ENCODE peak calls at places on chromosome 15, in seven cellular contexts. I, C, B, A, F, W and Q are unnamed samples.

GRCh38 chr15:48695088-48695834 is 49.8 kb upstream of the FBN1 start:
- DNase-seq in C (no peak), A (peak), B (no peak), F (no peak), I (no peak), W (no peak), Q (peak)

GRCh38 chr15:57184502-57184901 is 191.8 kb upstream of the CGNL1 start:
- DNase-seq in W (no peak), F (no peak), I (no peak), C (no peak), B (no peak), A (no peak), Q (no peak)

GRCh38 chr15:93333826-93334225 is 244.8 kb upstream of the RGMA start:
- DNase-seq in F (no peak), B (no peak), A (no peak), C (no peak), I (no peak), W (no peak), Q (no peak)

GRCh38 chr15:69081310-69082004 is 67.0 kb downstream of the NOX5 start:
- DNase-seq in I (peak), W (peak), F (peak), A (peak), B (peak), C (peak), Q (no peak)

GRCh38 chr15:67820992-67821783 is 4.1 kb upstream of the SKOR1 start:
- DNase-seq in I (peak), F (no peak), C (peak), W (peak), B (no peak), A (peak), Q (no peak)

GRCh38 chr15:91942676-91943417 is 89.3 kb downstream of the SLCO3A1 start:
- DNase-seq in C (peak), A (peak), I (peak), F (peak), W (peak), B (peak), Q (no peak)

GRCh38 chr15:99998661-99999101 is 265.4 kb upstream of the LYSMD4 start:
- DNase-seq in F (peak), C (no peak), A (no peak), W (no peak), B (no peak), I (no peak), Q (no peak)

GRCh38 chr15:63915209-63915887 is 81.6 kb upstream of the HERC1 start:
- DNase-seq in B (no peak), F (no peak), I (no peak), W (peak), A (no peak), C (no peak), Q (no peak)

GRCh38 chr15:84887928-84888327 is 3.5 kb downstream of the SLC28A1 start:
- DNase-seq in W (no peak), F (no peak), A (no peak), I (no peak), B (no peak), C (no peak), Q (no peak)

GRCh38 chr15:62431391-62431790 is 266.3 kb upstream of the C2CD4B start:
- DNase-seq in A (no peak), I (no peak), C (no peak), W (no peak), F (no peak), B (no peak), Q (no peak)

GRCh38 chr15:48856947-48857346 is 21.0 kb upstream of the EID1 start:
- DNase-seq in B (no peak), I (no peak), A (peak), F (no peak), W (no peak), C (no peak), Q (no peak)

GRCh38 chr15:34890424-34890823 is 79.1 kb downstream of the AQR start:
- DNase-seq in W (no peak), A (no peak), I (no peak), B (no peak), C (no peak), F (no peak), Q (no peak)

GRCh38 chr15:62927196-62927595 is 115.4 kb upstream of the TPM1 start:
- DNase-seq in I (no peak), F (no peak), C (no peak), B (no peak), W (no peak), A (no peak), Q (no peak)

GRCh38 chr15:46996331-46996730 is 721.0 kb upstream of the SEMA6D start:
- DNase-seq in F (no peak), W (no peak), B (no peak), C (no peak), A (no peak), I (no peak), Q (no peak)

GRCh38 chr15:38886315-38887163 is 321.9 kb upstream of the RASGRP1 start:
- DNase-seq in B (no peak), W (no peak), C (no peak), A (peak), I (no peak), F (no peak), Q (no peak)

GRCh38 chr15:40569139-40569953 is at the start of gene RPUSD2:
- DNase-seq in B (peak), A (peak), I (peak), F (peak), W (peak), C (peak), Q (peak)

GRCh38 chr15:40565333-40566238 is 744 bp upstream of the CCDC32 start:
- DNase-seq in C (no peak), B (no peak), A (no peak), F (peak), W (no peak), I (no peak), Q (no peak)

GRCh38 chr15:40562691-40563090 is 2.2 kb downstream of the CCDC32 start:
- DNase-seq in W (no peak), C (no peak), B (no peak), I (no peak), F (peak), A (no peak), Q (no peak)

GRCh38 chr15:40564591-40565332 is at the start of gene CCDC32:
- DNase-seq in I (peak), F (peak), A (peak), B (peak), C (peak), W (peak), Q (peak)

DNA sequence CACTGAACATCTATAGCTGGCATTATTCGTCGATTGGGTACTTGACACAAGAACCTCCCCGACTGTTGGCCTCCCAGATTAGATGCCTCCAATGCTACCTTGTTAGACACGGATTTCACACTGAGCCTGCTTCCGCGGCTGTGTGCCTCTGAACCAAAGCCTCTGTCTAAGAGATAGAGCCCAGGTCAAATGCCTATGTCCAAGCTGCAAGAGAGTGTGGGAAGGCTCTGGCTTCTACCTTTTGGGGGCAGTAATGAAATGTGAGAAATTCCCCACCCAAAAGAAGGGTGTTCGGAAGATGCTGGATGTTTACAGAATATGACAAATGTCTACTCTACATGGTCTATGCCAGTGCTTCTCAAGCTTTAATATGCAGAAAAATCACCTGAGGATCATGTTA is 2.0 kb upstream of the RPUSD2 start:
- DNase-seq in I (no peak), A (peak), C (no peak), B (no peak), W (no peak), F (no peak), Q (no peak)
- TF ChIP-seq CTCF in I (no peak), A (peak), C (no peak), B (no peak), W (no peak), F (no peak), Q (peak)

GRCh38 chr15:70851889-70852288 is 2.1 kb downstream of the LARP6 start:
- DNase-seq in F (no peak), W (no peak), I (no peak), B (no peak), A (no peak), C (no peak), Q (no peak)
- H3K4me3 ChIP-seq in F (peak), W (peak), I (no peak), B (no peak), A (peak), C (no peak), Q (no peak)

GRCh38 chr15:90529369-90530249 is at the start of gene CRTC3:
- DNase-seq in I (peak), W (peak), B (peak), A (peak), C (peak), F (no peak), Q (no peak)
- TF ChIP-seq CTCF in I (no peak), W (no peak), B (no peak), A (no peak), C (peak), F (no peak), Q (no peak)

GRCh38 chr15:28096720-28097431 is 2.2 kb downstream of the OCA2 start:
- DNase-seq in B (no peak), F (peak), A (no peak), W (peak), C (no peak), I (peak), Q (no peak)

GRCh38 chr15:28097656-28098359 is 1.3 kb downstream of the OCA2 start:
- DNase-seq in W (no peak), C (no peak), F (peak), I (peak), B (no peak), A (no peak), Q (no peak)

GRCh38 chr15:28098766-28099554 is at the start of gene OCA2:
- DNase-seq in F (peak), A (peak), C (peak), I (peak), B (no peak), W (peak), Q (peak)

GRCh38 chr15:28099555-28100140 is 533 bp upstream of the OCA2 start:
- DNase-seq in C (no peak), I (no peak), A (no peak), B (no peak), F (no peak), W (no peak), Q (no peak)

GRCh38 chr15:28098360-28098765 is 752 bp downstream of the OCA2 start:
- DNase-seq in W (peak), F (peak), C (no peak), I (peak), B (no peak), A (no peak), Q (no peak)
- H3K4me3 ChIP-seq in W (no peak), F (no peak), C (no peak), I (no peak), B (no peak), A (no peak), Q (peak)

GRCh38 chr15:80977627-80978036 is 12.0 kb downstream of the MESD start:
- DNase-seq in C (peak), F (no peak), B (peak), I (peak), W (peak), A (peak), Q (no peak)
- TF ChIP-seq CTCF in C (peak), F (peak), B (peak), I (peak), W (peak), A (peak), Q (peak)

GRCh38 chr15:89765694-89766093 is 10.4 kb upstream of the MESP2 start:
- DNase-seq in I (no peak), C (no peak), W (no peak), A (no peak), B (no peak), F (no peak), Q (no peak)
- H3K4me3 ChIP-seq in I (no peak), C (no peak), W (no peak), A (no peak), B (no peak), F (no peak), Q (no peak)

GRCh38 chr15:75639191-75639708 is 774 bp downstream of the IMP3 start:
- DNase-seq in I (no peak), C (no peak), W (no peak), A (peak), F (no peak), B (no peak), Q (no peak)

GRCh38 chr15:75639709-75640482 is at the start of gene IMP3:
- DNase-seq in A (peak), B (peak), I (peak), F (peak), W (peak), C (peak), Q (peak)

GRCh38 chr15:75641176-75641498 is 1.1 kb upstream of the IMP3 start:
- DNase-seq in C (no peak), B (no peak), A (no peak), W (no peak), F (no peak), I (no peak), Q (no peak)

GRCh38 chr15:75641603-75642002 is 1.6 kb upstream of the IMP3 start:
- DNase-seq in W (no peak), A (no peak), B (no peak), I (no peak), C (no peak), F (no peak), Q (no peak)

DNA sequence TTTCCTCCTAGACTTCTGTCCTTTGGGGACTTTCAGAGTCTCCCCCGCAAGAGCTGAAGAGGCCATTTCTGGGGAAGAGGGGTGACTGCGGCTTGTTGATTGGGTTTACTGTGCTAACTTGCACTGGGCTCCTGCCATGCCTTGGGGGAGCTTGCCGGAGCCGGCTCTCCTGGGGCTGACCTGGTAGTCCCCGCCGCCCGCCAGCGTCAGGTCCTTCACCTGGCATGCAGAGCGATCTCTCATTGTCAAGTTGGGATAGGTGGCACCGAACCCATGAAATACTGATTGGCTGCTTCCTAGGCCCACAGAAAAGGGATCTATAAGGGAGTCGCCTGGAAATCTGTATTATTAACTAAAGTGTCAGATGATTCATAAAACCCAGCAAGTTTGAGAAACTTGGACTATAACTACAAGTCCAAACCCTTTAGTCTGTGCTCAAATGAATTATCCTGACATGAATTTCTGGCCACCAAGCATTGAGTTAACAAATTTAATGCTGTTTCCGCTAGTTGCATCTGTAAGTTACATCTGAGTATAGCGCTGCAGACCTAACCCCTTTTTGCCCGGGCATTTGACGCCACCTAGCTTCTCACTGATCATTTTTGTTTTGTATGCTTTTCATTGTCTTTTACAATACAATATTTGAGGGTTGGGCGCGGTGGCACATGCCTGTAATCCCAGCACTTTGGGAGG is 605 bp upstream of the IMP3 start:
- DNase-seq in W (no peak), C (no peak), A (peak), F (no peak), I (no peak), B (no peak), Q (no peak)
- TF ChIP-seq CTCF in W (no peak), C (peak), A (peak), F (no peak), I (no peak), B (no peak), Q (peak)

DNA sequence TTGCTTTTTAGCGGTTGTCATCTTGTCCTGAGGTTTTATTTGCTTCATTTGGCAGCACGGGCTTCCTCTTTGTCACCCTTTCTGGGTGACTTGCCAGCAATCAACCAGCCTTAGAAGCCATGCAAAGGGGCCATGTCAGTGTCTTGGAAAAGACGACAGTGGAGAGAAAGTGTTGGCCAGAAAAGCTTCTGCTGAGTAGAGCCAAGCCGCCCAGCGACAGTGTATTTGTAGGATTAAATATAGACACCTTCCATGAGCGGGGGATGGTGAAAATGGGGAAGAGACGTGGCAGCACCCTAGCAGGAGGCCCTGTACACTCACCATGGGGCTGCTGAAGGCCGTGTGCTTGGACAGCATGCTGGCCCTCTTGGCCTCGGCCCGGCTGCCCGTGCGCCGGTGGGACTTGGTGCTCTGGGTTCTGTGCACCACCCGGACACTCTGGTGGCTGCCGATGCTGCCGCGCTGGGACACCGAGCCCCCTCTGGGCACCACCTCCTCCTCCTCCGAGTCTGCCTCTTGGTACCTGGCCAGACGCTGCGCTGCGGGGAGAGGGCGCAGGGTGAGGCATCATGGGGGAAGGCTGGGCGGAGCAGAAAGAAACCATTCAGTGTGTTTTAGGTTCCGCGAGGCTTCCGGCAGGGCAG is 145.1 kb downstream of the ATP10A start:
- DNase-seq in B (no peak), I (no peak), C (no peak), A (no peak), F (peak), W (no peak), Q (no peak)
- H3K4me3 ChIP-seq in B (no peak), I (no peak), C (no peak), A (no peak), F (no peak), W (no peak), Q (no peak)